ENCODE peak calls at places on chromosomes 3 and 15, in seven cellular contexts. R is mammary epithelial cell, I is cardiac muscle cell, T is A549, L is tibial artery, O is ovary, H is left lung. P is an unnamed sample. For H3K4me1, the result is how much of the 10 kb centered on the place peaks cover.

GRCh38 chr3:98329392-98330124 is 24.1 kb upstream of the OR5K4 start:
- DNase-seq in R (peak), I (peak), T (peak), L (no peak), O (no peak), H (no peak), P (peak)

GRCh38 chr3:13479332-13479581 is 849 bp upstream of the HDAC11 start:
- DNase-seq in R (no peak), I (no peak), T (no peak), L (no peak), O (no peak), H (peak), P (peak)

GRCh38 chr3:34782876-34783275 is 856.4 kb upstream of the ARPP21 start:
- DNase-seq in R (no peak), I (peak), T (no peak), L (no peak), O (no peak), H (no peak), P (no peak)

GRCh38 chr3:56904526-56905245 is 102.9 kb upstream of the ARHGEF3 start:
- DNase-seq in R (no peak), I (no peak), T (no peak), L (no peak), O (no peak), H (no peak), P (no peak)

GRCh38 chr15:61201322-61201721 is 27.8 kb downstream of the RORA start:
- DNase-seq in R (no peak), I (no peak), T (no peak), L (no peak), O (no peak), H (no peak), P (no peak)

GRCh38 chr3:13274874-13275332 is 145.2 kb downstream of the NUP210 start:
- DNase-seq in R (no peak), I (no peak), T (no peak), L (peak), O (no peak), H (no peak), P (no peak)

GRCh38 chr3:157335677-157336076 is 101.0 kb upstream of the PTX3 start:
- DNase-seq in R (no peak), I (peak), T (peak), L (no peak), O (no peak), H (no peak), P (no peak)

GRCh38 chr15:38461089-38461833 is 7.3 kb downstream of the FAM98B start:
- DNase-seq in R (no peak), I (peak), T (no peak), L (no peak), O (no peak), H (no peak), P (no peak)

GRCh38 chr3:20056727-20057611 is 16.7 kb downstream of the KAT2B start:
- DNase-seq in R (peak), I (peak), T (peak), L (no peak), O (no peak), H (no peak), P (no peak)

GRCh38 chr3:134609821-134610454 is 40.9 kb downstream of the KY start:
- DNase-seq in R (no peak), I (no peak), T (no peak), L (no peak), O (no peak), H (no peak), P (no peak)

GRCh38 chr3:35659808-35660207 is 20.5 kb downstream of the ARPP21 start:
- DNase-seq in R (peak), I (no peak), T (peak), L (no peak), O (no peak), H (no peak), P (no peak)

GRCh38 chr3:126638790-126639189 is 16.1 kb downstream of the TXNRD3 start:
- DNase-seq in R (no peak), I (no peak), T (no peak), L (no peak), O (no peak), H (no peak), P (no peak)

GRCh38 chr3:123290107-123290930 is 88.6 kb downstream of the SEC22A start:
- DNase-seq in R (no peak), I (no peak), T (no peak), L (peak), O (no peak), H (no peak), P (no peak)

GRCh38 chr15:52788099-52788986 is 1.8 kb downstream of the ONECUT1 start:
- DNase-seq in R (peak), I (no peak), T (peak), L (no peak), O (no peak), H (no peak), P (no peak)

DNA sequence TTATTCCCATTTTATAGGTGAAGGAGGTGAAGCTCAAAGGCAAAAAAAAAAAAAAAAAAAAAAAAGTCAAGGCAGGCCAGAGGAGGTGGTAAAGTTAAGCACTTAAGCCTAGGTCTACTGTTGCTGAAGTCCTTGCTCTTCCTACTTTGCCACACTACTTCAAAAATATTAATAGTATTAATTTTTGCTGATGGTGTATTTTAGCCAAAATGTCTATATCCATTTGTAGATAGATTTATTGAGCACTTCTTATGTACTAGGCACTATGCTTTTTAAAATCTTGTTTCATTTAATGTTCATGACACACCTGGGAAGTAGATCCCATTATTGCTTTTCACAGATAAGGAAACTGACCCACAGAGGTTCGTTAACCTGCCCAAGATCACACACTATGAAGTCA is 247.1 kb upstream of the P2RY1 start:
- DNase-seq in R (no peak), I (no peak), T (no peak), L (no peak), O (no peak), H (no peak), P (no peak)
- H3K27ac ChIP-seq in R (no peak), I (no peak), T (no peak), L (no peak), O (no peak), H (no peak), P (no peak)

GRCh38 chr3:71056327-71056726 is 527.2 kb downstream of the FOXP1 start:
- DNase-seq in R (peak), I (peak), T (no peak), L (no peak), O (no peak), H (no peak), P (no peak)
- H3K4me1 ChIP-seq in R (half or more), I (half or more), T (half or more), L (half or more), O (under half), H (half or more), P (half or more)

DNA sequence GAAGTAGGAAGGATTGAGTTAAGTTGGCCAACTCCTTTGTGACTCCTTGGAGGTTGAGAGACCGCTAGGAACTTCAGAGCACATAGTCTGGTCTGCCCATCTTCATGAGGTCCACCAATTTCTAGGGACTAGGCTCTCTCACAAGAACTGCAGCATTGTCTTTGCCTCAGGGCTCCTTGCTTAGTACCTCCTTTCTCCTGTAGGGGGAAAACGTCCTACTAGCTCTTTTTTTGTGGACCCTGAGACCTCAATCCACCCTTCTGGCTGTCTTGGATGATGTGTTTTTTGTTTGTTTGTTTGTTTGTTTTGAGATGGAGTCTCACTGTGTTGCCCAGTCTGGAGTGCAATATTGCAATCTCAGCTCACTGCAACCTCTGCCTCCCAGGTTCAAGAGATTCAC is 21.6 kb downstream of the REC114 start:
- DNase-seq in R (no peak), I (no peak), T (no peak), L (no peak), O (no peak), H (no peak), P (no peak)
- TF ChIP-seq CTCF in R (peak), I (peak), T (no peak), L (no peak), O (no peak), H (no peak), P (no peak)

GRCh38 chr3:12237076-12237475 is 51.8 kb upstream of the PPARG start:
- DNase-seq in R (no peak), I (no peak), T (no peak), L (no peak), O (no peak), H (no peak), P (no peak)
- H3K27ac ChIP-seq in R (no peak), I (no peak), T (no peak), L (no peak), O (no peak), H (no peak), P (no peak)

DNA sequence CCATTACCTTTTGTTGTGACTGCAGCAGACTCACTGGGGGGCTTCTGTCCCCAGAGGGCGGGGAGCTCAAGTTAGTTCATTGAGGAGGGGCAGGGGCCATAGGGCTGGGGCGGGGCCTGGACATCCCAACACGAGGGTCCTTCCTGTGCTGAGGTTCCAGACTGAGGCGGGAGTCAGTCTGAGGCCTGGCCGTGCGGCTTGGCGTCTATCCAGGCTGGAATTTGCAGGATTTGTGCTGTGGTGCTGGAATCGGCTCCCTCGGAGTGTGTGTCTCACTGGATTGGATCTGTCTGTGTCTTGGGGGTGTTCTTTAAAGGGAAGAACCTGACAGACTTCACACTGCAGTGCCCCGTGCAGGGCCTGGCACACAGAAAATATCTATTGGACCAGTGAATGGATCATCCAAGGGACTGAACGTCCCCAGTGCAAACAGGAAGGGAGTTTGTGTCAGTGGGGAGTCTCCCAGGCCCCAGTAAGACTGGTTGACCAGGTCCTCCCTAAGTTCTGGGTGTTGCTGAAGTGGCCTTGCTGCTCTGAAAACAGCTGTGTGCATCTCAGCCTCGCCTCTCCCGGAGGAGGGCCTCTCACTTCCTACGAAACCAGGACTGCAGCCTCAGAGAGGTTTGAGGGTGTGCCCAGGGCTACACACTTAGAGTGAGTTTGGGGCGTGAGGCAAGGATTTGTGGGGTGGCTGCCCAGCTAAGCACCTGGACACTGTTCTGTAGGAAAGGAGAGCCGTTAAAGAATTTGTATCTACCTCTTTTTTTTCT is 26.1 kb downstream of the GOLGA6L2 start:
- DNase-seq in R (no peak), I (no peak), T (no peak), L (peak), O (no peak), H (no peak), P (no peak)
- H3K4me1 ChIP-seq in R (under half), I (under half), T (under half), L (under half), O (under half), H (under half), P (under half)

GRCh38 chr3:52441122-52441771 is 3.7 kb downstream of the SEMA3G start:
- DNase-seq in R (no peak), I (no peak), T (no peak), L (peak), O (no peak), H (peak), P (no peak)
- TF ChIP-seq CTCF in R (no peak), I (no peak), T (no peak), L (no peak), O (no peak), H (no peak), P (no peak)

DNA sequence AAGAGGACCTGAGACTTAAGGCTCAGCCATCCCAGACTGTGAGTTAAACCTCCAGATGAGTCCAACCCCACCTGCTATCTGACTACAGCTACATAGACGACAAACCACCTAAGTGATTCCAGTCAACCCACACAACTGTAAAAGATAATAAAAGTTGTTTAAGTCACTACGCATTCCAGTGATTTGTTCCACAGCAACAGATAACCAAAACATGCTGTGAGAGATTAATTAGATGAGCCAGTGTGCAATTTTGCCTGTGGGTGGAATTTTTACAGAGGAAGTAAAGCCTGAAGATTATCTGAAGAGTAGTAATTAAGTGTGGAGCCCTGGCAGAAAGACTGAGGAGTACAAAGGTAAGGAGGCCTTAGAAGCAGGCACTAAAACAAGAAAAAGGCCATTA is 5.4 kb downstream of the BTBD1 start:
- DNase-seq in R (peak), I (no peak), T (no peak), L (no peak), O (no peak), H (no peak), P (no peak)
- H3K27ac ChIP-seq in R (no peak), I (peak), T (no peak), L (no peak), O (no peak), H (no peak), P (no peak)

DNA sequence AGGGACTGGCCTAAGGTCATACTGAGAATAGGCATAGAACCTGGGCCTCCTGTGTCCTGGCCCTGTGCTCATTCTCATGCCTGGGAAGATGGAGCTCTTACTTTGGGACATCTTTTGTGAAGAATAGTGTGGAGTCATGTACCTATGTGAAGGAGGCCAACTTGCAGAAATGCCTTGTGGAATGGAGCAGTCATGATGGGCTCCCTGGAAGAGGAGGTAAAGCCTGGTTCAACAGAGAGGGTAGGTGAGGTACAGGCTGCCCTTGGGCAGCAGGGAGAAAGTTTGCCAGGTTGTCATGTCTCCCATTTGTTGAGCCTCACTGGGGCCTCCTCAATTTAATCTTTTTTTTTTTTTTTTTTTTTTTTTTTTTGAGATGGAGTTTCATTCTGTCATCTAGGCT is 18.1 kb downstream of the MAPKAPK3 start:
- DNase-seq in R (no peak), I (no peak), T (no peak), L (no peak), O (no peak), H (no peak), P (no peak)
- H3K4me1 ChIP-seq in R (half or more), I (under half), T (under half), L (under half), O (under half), H (half or more), P (half or more)

GRCh38 chr15:91853968-91854943 is 748 bp downstream of the SLCO3A1 start:
- DNase-seq in R (peak), I (peak), T (peak), L (peak), O (peak), H (peak), P (peak)
- TF ChIP-seq CTCF in R (peak), I (peak), T (no peak), L (peak), O (peak), H (no peak), P (peak)